ENCODE peak calls at places on chromosomes 11 and 22, in seven cellular contexts. K is CD8-positive, alpha-beta T cell; F is left ventricle myocardium inferior; P is fibroblast of pulmonary artery; H is heart left ventricle; G is kidney; C is body of pancreas. E is an unnamed sample.

GRCh38 chr11:75475767-75476650 is 43.0 kb upstream of the KLHL35 start:
- DNase-seq in P (peak; percentile 54), G (peak; percentile 90), H (peak; percentile 44), F (peak; percentile 45), C (peak; percentile 50), K (no peak), E (no peak)

GRCh38 chr22:23533328-23533762 is 46.7 kb downstream of the IGLL1 start:
- DNase-seq in P (peak; percentile 46), H (no peak), G (peak; percentile 61), F (no peak), K (no peak), C (no peak), E (no peak)

GRCh38 chr22:46070722-46071450 is 79.4 kb upstream of the PPARA start:
- DNase-seq in G (peak; percentile 86), C (peak; percentile 62), H (peak; percentile 85), F (peak; percentile 78), P (peak; percentile 53), K (peak; percentile 34), E (no peak)

GRCh38 chr22:33302049-33302545 is 243.9 kb upstream of the SYN3 start:
- DNase-seq in C (peak; percentile 78), P (peak; percentile 68), H (peak; percentile 81), K (peak; percentile 28), G (peak; percentile 92), F (peak; percentile 84), E (peak; percentile 31)

GRCh38 chr11:111462329-111462728 is 49.9 kb downstream of the BTG4 start:
- DNase-seq in F (no peak), G (no peak), C (no peak), H (no peak), P (no peak), K (no peak), E (no peak)

GRCh38 chr11:115415939-115416338 is 88.3 kb downstream of the CADM1 start:
- DNase-seq in K (no peak), G (no peak), H (no peak), C (no peak), P (no peak), F (no peak), E (no peak)

GRCh38 chr22:21102659-21103267 is 57.0 kb downstream of the LRRC74B start:
- DNase-seq in F (peak; percentile 66), G (peak; percentile 85), H (peak; percentile 39), C (peak; percentile 77), P (peak; percentile 59), K (peak; percentile 77), E (peak; percentile 15)

GRCh38 chr11:28727254-28727653 is 619.1 kb downstream of the METTL15 start:
- DNase-seq in H (no peak), P (no peak), K (no peak), C (no peak), G (no peak), F (no peak), E (no peak)

GRCh38 chr22:19287889-19288288 is 3.6 kb downstream of the CLTCL1 start:
- DNase-seq in H (no peak), G (no peak), F (no peak), C (no peak), P (peak; percentile 90), K (no peak), E (no peak)

GRCh38 chr11:74748211-74749126 is at the start of gene RNF169:
- DNase-seq in P (peak; percentile 97), K (peak; percentile 85), C (peak; percentile 95), G (peak; percentile 97), F (peak; percentile 94), H (peak; percentile 94), E (peak; percentile 92)

DNA sequence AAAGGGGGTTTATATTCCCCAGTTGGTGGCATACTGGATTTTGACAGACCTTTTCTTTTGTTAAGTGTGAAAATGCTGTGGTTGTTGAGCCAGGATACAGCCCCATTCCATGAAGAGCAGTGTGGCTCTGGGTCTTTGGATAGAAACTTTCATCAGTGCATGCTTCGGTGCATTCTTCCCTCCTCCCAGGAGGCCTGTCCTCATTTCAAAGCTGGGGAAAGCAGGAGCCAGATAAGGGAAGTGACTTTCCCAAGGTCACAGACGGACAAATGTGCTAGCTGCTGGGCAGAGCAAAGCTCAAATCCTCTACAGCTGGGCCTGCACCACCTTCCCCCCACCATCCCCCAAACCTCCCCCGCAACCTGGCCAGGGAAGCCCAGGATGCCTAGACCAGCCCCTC is 184.5 kb upstream of the NTM start:
- DNase-seq in C (no peak), H (no peak), F (no peak), P (no peak), K (no peak), G (no peak), E (no peak)
- H3K4me3 ChIP-seq in C (no peak overlapping the region), H (no peak overlapping the region), F (no peak overlapping the region), P (no peak overlapping the region), K (no peak overlapping the region), G (no peak overlapping the region), E (no peak overlapping the region)

GRCh38 chr22:36480941-36481392 is 473 bp downstream of the TXN2 start:
- DNase-seq in F (no peak), G (no peak), P (no peak), K (no peak), H (no peak), C (no peak), E (no peak)

GRCh38 chr22:36481393-36482168 is at the start of gene TXN2:
- DNase-seq in F (peak; percentile 98), C (peak; percentile 99), P (peak; percentile 97), G (peak; percentile 99), K (peak; percentile 95), H (peak; percentile 98), E (peak; percentile 91)

GRCh38 chr22:36486619-36487384 is 5.4 kb upstream of the TXN2 start:
- DNase-seq in H (peak; percentile 46), F (no peak), G (no peak), P (peak; percentile 68), C (peak; percentile 51), K (peak; percentile 73), E (no peak)
- TF ChIP-seq CTCF in H (peak; percentile 78), F (peak; percentile 79), G (peak; percentile 55), P (peak; percentile 68), C (peak; percentile 75), K (peak; percentile 62), E (peak; percentile 62)

DNA sequence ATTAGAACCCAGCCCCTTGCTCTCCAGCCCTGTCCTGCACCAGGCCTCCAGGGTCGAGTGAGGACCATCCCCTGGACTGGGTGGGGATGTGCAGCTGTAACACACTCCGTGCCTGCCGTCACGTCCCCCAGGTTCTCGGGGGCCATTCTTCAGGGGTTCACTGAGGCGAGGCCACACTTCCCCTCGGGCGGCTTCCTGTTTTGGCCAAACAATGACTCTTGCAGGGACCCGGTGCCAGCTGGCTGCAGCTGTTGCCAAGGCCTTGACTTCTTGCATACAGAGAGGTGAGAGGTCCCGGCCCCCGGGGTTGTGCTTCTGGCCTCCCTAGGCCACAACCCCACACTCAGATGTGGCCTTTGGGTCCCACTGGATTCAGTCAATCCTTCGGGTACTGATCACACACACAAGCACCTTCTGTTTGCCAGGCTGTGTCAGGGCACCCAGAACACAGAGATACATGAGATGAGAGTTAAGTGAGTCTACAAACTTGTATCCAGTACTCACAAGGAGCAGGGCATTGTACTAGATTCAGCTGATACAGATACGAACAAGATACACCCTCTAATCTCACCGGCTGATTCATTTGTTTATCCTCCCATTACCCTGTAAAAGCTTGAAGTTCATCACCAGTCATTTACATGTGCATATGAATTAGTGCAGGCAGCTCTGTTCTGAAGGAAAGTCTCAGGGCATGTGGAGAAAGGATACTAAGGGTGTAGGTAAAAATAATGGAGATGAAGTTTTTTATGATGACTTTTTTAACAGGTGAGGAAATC is 32.9 kb downstream of the LRRC32 start:
- DNase-seq in F (peak; percentile 78), H (peak; percentile 75), K (no peak), P (no peak), C (no peak), G (peak; percentile 88), E (peak; percentile 66)
- H3K4me3 ChIP-seq in F (no peak overlapping the region), H (no peak overlapping the region), K (no peak overlapping the region), P (no peak overlapping the region), C (no peak overlapping the region), G (no peak overlapping the region), E (no peak overlapping the region)

GRCh38 chr11:102915044-102915375 is 40.2 kb upstream of the MMP12 start:
- DNase-seq in G (no peak), C (no peak), K (no peak), F (no peak), P (no peak), H (no peak), E (no peak)
- TF ChIP-seq CTCF in G (no peak), C (no peak), K (no peak), F (no peak), P (no peak), H (no peak), E (no peak)

GRCh38 chr22:43007519-43008102 is 7.3 kb downstream of the PACSIN2 start:
- DNase-seq in P (peak; percentile 56), F (no peak), C (peak; percentile 93), K (no peak), G (peak; percentile 35), H (no peak), E (no peak)

GRCh38 chr22:43011079-43011478 is 3.9 kb downstream of the PACSIN2 start:
- DNase-seq in P (no peak), G (no peak), F (no peak), C (peak; percentile 72), H (no peak), K (no peak), E (no peak)

GRCh38 chr22:43009444-43009843 is 5.5 kb downstream of the PACSIN2 start:
- DNase-seq in P (no peak), H (no peak), F (no peak), K (no peak), C (peak; percentile 54), G (no peak), E (no peak)

GRCh38 chr22:43008509-43008908 is 6.4 kb downstream of the PACSIN2 start:
- DNase-seq in F (no peak), P (no peak), C (no peak), G (peak; percentile 41), K (no peak), H (no peak), E (no peak)

GRCh38 chr22:43008921-43009320 is 6.0 kb downstream of the PACSIN2 start:
- DNase-seq in C (no peak), K (no peak), H (no peak), G (no peak), P (no peak), F (no peak), E (no peak)
- H3K4me3 ChIP-seq in C (no peak overlapping the region), K (no peak overlapping the region), H (no peak overlapping the region), G (no peak overlapping the region), P (no peak overlapping the region), F (no peak overlapping the region), E (no peak overlapping the region)

DNA sequence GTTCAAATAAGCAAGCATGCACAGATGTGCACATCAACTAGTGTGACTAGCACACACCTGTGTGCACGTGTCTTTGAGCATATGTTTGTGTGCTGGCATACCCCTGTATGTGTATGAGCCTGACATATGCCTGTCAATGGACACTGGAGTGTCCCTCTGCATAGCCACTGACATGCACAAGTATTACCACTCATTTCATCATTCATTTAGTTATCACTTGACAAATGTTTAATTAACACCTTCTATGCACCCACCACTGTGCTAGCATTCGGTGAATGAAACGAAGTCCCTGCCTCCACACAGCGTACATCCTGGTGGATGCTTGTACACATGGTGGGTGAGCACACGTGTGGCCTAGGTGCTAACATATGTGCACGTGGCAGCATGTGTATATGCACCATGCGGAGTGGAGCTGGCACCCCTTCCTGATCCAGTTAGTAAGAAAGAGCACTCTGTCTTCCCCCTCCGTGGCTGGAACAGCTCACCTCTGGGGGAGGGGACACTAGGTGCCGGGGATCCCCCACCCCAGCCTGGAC is 112.0 kb downstream of the CHST1 start:
- DNase-seq in F (no peak), H (no peak), G (no peak), P (no peak), K (no peak), C (no peak), E (no peak)
- TF ChIP-seq CTCF in F (no peak), H (no peak), G (no peak), P (no peak), K (no peak), C (no peak), E (no peak)

E was measured in GM12864.